ENCODE peak calls at places on chromosomes 5 and 9, in four cellular contexts. One of them, this sample, is unnamed.

GRCh38 chr5:68252678-68253520 is 37.3 kb downstream of the PIK3R1 start:
- DNase-seq in A673: peak; percentile 86
- DNase-seq in fibroblast of pulmonary artery: peak; percentile 85
- DNase-seq in tibial nerve: peak; percentile 60
- DNase-seq in this sample: no peak

GRCh38 chr5:1105350-1106265 is 6.3 kb downstream of the SLC12A7 start:
- DNase-seq in A673: no peak
- DNase-seq in fibroblast of pulmonary artery: no peak
- DNase-seq in tibial nerve: no peak
- DNase-seq in this sample: no peak

GRCh38 chr9:129232839-129233568 is 54.9 kb upstream of the IER5L start:
- DNase-seq in A673: no peak
- DNase-seq in fibroblast of pulmonary artery: peak; percentile 92
- DNase-seq in tibial nerve: no peak
- DNase-seq in this sample: no peak

GRCh38 chr5:150209020-150209635 is 19.3 kb downstream of the SLC6A7 start:
- DNase-seq in A673: no peak
- DNase-seq in fibroblast of pulmonary artery: peak; percentile 23
- DNase-seq in tibial nerve: peak; percentile 16
- DNase-seq in this sample: no peak

GRCh38 chr9:114856942-114857315 is 51.1 kb upstream of the TNFSF15 start:
- DNase-seq in A673: no peak
- DNase-seq in fibroblast of pulmonary artery: no peak
- DNase-seq in tibial nerve: no peak
- DNase-seq in this sample: no peak

GRCh38 chr5:96565843-96566242 is 96.3 kb upstream of the CAST start:
- DNase-seq in A673: peak; percentile 78
- DNase-seq in fibroblast of pulmonary artery: peak; percentile 83
- DNase-seq in tibial nerve: no peak
- DNase-seq in this sample: no peak

GRCh38 chr9:138047469-138048040 is 170.0 kb downstream of the CACNA1B start:
- DNase-seq in A673: no peak
- DNase-seq in fibroblast of pulmonary artery: no peak
- DNase-seq in tibial nerve: no peak
- DNase-seq in this sample: peak; percentile 17

GRCh38 chr5:14178091-14178490 is 34.9 kb downstream of the TRIO start:
- DNase-seq in A673: no peak
- DNase-seq in fibroblast of pulmonary artery: no peak
- DNase-seq in tibial nerve: no peak
- DNase-seq in this sample: no peak

GRCh38 chr5:155004138-155004744 is 9.3 kb upstream of the KIF4B start:
- DNase-seq in A673: peak; percentile 48
- DNase-seq in fibroblast of pulmonary artery: peak; percentile 42
- DNase-seq in tibial nerve: no peak
- DNase-seq in this sample: no peak

GRCh38 chr9:114968710-114969109 is 38.3 kb upstream of the TNFSF8 start:
- DNase-seq in A673: peak; percentile 79
- DNase-seq in fibroblast of pulmonary artery: peak; percentile 59
- DNase-seq in tibial nerve: no peak
- DNase-seq in this sample: no peak

GRCh38 chr5:115190388-115190787 is 20.7 kb upstream of the TRIM36 start:
- DNase-seq in A673: no peak
- DNase-seq in fibroblast of pulmonary artery: no peak
- DNase-seq in tibial nerve: no peak
- DNase-seq in this sample: no peak

GRCh38 chr5:115193295-115193694 is 23.6 kb upstream of the TRIM36 start:
- DNase-seq in A673: no peak
- DNase-seq in fibroblast of pulmonary artery: no peak
- DNase-seq in tibial nerve: no peak
- DNase-seq in this sample: no peak

GRCh38 chr5:115189866-115190265 is 20.2 kb upstream of the TRIM36 start:
- DNase-seq in A673: no peak
- DNase-seq in fibroblast of pulmonary artery: no peak
- DNase-seq in tibial nerve: no peak
- DNase-seq in this sample: no peak

GRCh38 chr5:115192098-115192497 is 22.4 kb upstream of the TRIM36 start:
- DNase-seq in A673: no peak
- DNase-seq in fibroblast of pulmonary artery: no peak
- DNase-seq in tibial nerve: no peak
- DNase-seq in this sample: no peak

DNA sequence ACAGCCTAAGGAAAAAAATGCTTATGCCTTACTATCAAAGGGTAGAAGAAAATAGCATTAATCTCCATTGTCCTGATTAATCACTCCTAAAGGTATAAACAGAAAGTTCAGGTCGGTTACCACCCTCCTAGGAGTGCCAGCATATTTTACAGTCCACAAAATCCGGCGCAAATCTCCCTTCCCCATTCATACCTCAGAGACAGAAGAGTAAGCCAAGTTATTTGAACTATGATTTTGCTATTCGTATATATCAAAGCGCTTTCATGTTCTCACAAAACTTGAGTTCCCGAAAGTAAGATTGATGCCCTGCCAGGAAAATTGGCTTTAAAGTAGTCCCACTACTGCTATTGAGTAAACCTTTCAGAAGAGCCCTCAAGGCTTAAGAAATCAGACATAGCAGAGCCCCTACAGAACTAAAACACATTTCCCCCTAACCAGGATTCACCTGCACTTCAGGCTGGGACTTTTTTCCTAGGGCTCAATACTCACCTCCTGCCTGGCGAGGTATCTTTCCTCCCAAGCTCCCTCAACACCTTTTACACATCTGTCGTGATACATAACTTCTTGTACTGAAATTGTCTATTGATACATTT is 21.8 kb upstream of the TRIM36 start:
- DNase-seq in A673: no peak
- DNase-seq in fibroblast of pulmonary artery: no peak
- DNase-seq in tibial nerve: no peak
- DNase-seq in this sample: no peak
- TF ChIP-seq CTCF in A673: no peak
- TF ChIP-seq CTCF in fibroblast of pulmonary artery: no peak
- TF ChIP-seq CTCF in tibial nerve: no peak
- TF ChIP-seq CTCF in this sample: no peak

DNA sequence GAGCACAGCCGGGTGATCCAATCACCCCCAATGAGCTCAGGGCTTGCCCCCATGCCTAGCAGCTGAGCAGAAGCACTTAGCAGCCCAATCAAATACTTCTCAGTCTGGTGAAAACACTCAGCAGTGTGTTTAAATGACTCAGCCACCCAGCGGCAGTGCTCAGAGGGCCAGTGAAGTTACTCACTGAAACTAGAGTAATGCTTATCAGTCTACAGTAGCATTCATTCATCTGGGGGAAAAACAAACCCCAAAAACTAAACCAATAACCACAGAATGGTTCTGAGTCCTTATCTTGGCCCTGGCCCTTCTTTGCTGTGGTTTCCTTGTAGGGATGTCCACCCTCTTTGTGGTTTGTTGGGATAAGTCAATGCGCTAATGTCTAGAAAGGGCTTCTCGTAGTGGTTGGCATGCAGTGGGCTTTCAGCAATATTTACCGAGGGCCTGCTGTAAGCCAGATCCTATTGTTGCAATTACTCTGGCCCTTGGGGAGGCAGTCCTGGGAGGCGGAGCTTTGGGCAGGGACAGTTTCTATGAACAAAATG is 43.2 kb downstream of the LHX2 start:
- DNase-seq in A673: no peak
- DNase-seq in fibroblast of pulmonary artery: peak; percentile 81
- DNase-seq in tibial nerve: no peak
- DNase-seq in this sample: no peak
- TF ChIP-seq CTCF in A673: no peak
- TF ChIP-seq CTCF in fibroblast of pulmonary artery: peak; percentile 18
- TF ChIP-seq CTCF in tibial nerve: no peak
- TF ChIP-seq CTCF in this sample: no peak

DNA sequence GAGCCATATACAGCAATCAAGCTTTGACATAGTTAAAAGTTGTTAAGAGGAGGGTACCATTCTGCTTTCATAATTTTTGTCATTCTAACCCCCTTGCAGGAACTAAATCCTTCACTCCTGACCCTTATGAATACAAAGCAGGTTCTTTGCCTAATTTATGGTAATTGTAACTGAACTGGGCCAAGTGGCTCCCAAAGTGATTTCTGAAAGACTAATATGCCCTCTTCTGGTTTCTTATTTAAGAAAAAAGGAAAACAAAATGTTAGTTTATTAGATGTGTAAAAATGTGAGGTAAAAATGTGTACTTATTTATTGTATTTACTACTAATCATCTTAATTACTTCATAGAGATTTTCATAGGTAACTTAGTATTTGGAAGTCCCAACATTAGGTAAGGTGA is 268.5 kb downstream of the BNC2 start:
- DNase-seq in A673: peak; percentile 6
- DNase-seq in fibroblast of pulmonary artery: no peak
- DNase-seq in tibial nerve: no peak
- DNase-seq in this sample: no peak
- TF ChIP-seq CTCF in A673: no peak
- TF ChIP-seq CTCF in fibroblast of pulmonary artery: no peak
- TF ChIP-seq CTCF in tibial nerve: no peak
- TF ChIP-seq CTCF in this sample: no peak

GRCh38 chr5:31251032-31251431 is 57.5 kb downstream of the CDH6 start:
- DNase-seq in A673: no peak
- DNase-seq in fibroblast of pulmonary artery: no peak
- DNase-seq in tibial nerve: no peak
- DNase-seq in this sample: no peak
- TF ChIP-seq CTCF in A673: peak; percentile 34
- TF ChIP-seq CTCF in fibroblast of pulmonary artery: no peak
- TF ChIP-seq CTCF in tibial nerve: no peak
- TF ChIP-seq CTCF in this sample: no peak

DNA sequence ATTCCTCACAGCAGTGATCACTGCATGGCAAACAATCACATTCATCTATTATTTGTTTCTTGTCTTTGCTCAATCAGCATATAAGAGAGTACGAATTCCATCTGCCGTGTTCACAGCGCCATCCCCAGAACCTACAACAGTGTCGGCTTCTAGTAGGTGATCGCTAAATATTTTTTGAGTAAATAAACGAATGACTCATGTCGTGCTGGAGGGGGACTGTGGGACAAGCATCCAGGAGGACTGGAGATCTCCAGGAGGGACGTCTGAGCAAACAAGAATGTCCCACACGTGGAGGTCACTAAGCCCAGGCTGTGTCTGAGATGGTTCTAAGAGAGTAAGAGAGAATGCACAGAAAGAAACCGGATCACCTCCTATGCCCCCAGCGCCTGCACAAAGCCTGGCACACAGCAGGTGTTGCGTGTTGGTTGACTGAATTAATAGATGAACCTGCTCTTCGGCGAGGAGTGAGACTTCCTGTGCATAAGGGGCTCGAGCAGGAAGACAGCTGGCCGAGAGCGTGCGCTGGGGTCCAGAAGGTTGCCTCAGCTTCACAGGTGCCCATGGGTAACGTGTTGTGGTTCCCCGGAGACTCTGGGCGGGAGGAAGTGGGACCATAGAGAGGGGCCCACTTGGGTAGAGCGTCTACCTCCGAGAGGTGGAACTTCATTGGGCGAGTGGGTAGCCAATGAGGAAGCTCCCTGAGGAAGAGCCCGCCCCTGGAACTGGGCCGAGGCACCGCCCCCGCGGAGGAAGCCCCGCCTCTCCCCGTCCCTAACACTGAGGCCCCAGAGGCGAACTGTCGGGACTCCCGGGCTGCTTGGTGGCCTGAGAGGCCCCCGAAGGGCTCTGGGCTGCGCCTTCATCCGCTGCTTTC is 193.0 kb downstream of the MELK start:
- DNase-seq in A673: peak; percentile 97
- DNase-seq in fibroblast of pulmonary artery: peak; percentile 36
- DNase-seq in tibial nerve: peak; percentile 21
- DNase-seq in this sample: peak; percentile 72
- TF ChIP-seq CTCF in A673: no peak
- TF ChIP-seq CTCF in fibroblast of pulmonary artery: no peak
- TF ChIP-seq CTCF in tibial nerve: no peak
- TF ChIP-seq CTCF in this sample: no peak

GRCh38 chr9:101736723-101737122 is 1.7 kb downstream of the GRIN3A start:
- DNase-seq in A673: peak; percentile 10
- DNase-seq in fibroblast of pulmonary artery: no peak
- DNase-seq in tibial nerve: no peak
- DNase-seq in this sample: peak; percentile 41

GRCh38 chr9:101737705-101738565 is 512 bp downstream of the GRIN3A start:
- DNase-seq in A673: peak; percentile 7
- DNase-seq in fibroblast of pulmonary artery: no peak
- DNase-seq in tibial nerve: no peak
- DNase-seq in this sample: peak; percentile 22

GRCh38 chr9:101737165-101737704 is 1.2 kb downstream of the GRIN3A start:
- DNase-seq in A673: no peak
- DNase-seq in fibroblast of pulmonary artery: no peak
- DNase-seq in tibial nerve: no peak
- DNase-seq in this sample: no peak

GRCh38 chr9:101739311-101739710 is 864 bp upstream of the GRIN3A start:
- DNase-seq in A673: no peak
- DNase-seq in fibroblast of pulmonary artery: no peak
- DNase-seq in tibial nerve: no peak
- DNase-seq in this sample: no peak

GRCh38 chr9:101738566-101739183 is at the start of gene GRIN3A:
- DNase-seq in A673: peak; percentile 13
- DNase-seq in fibroblast of pulmonary artery: no peak
- DNase-seq in tibial nerve: no peak
- DNase-seq in this sample: peak; percentile 18
- TF ChIP-seq CTCF in A673: peak; percentile 25
- TF ChIP-seq CTCF in fibroblast of pulmonary artery: no peak
- TF ChIP-seq CTCF in tibial nerve: no peak
- TF ChIP-seq CTCF in this sample: no peak

DNA sequence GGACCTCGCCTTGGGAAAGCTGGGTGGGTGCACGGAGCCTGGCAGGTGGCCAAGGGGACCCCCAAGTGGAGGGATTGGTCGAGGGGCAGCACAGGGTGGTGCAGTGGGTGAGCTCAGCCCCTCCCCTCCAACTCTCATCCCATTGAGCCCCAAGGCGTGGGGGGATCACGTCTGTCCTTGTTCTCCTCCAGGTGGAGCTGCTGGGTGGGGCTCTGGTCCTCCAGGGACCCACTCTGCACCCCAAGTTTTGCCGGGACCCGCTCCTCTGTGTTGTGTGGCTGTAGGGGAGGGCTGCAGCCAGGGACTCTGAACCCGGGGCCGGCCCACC is 3.6 kb upstream of the FUT7 start:
- DNase-seq in A673: no peak
- DNase-seq in fibroblast of pulmonary artery: no peak
- DNase-seq in tibial nerve: no peak
- DNase-seq in this sample: no peak
- TF ChIP-seq CTCF in A673: peak; percentile 31
- TF ChIP-seq CTCF in fibroblast of pulmonary artery: no peak
- TF ChIP-seq CTCF in tibial nerve: peak; percentile 30
- TF ChIP-seq CTCF in this sample: peak; percentile 45